ENCODE peak calls at places on chromosomes 1 and 21, in five cellular contexts. O, P, V, D and J are unnamed samples.

GRCh38 chr1:201917362-201918033 is 28.8 kb downstream of the SHISA4 start:
- DNase-seq in P (no peak), D (no peak), O (no peak), V (no peak), J (no peak)

GRCh38 chr1:32881871-32882850 is 4.1 kb upstream of the HPCA start:
- DNase-seq in D (peak; percentile 53), V (no peak), O (no peak), P (no peak), J (no peak)

GRCh38 chr1:204282801-204283200 is 69.0 kb upstream of the GOLT1A start:
- DNase-seq in D (no peak), P (no peak), O (no peak), V (no peak), J (no peak)

GRCh38 chr21:16587671-16588379 is 858.0 kb downstream of the USP25 start:
- DNase-seq in V (no peak), O (no peak), D (peak; percentile 52), P (no peak), J (no peak)

GRCh38 chr1:48057249-48057648 is 60.1 kb upstream of the TRABD2B start:
- DNase-seq in V (no peak), O (no peak), P (no peak), D (no peak), J (no peak)

GRCh38 chr1:90561926-90562325 is 155.2 kb downstream of the BARHL2 start:
- DNase-seq in O (no peak), V (no peak), P (no peak), D (no peak), J (no peak)

GRCh38 chr21:43192501-43193081 is 23.8 kb downstream of the CRYAA start:
- DNase-seq in D (no peak), P (no peak), V (no peak), O (no peak), J (no peak)

GRCh38 chr1:47537268-47537667 is 99.4 kb downstream of the FOXD2 start:
- DNase-seq in D (no peak), P (no peak), O (no peak), V (no peak), J (no peak)

GRCh38 chr1:1307261-1307907 is 346 bp downstream of the ACAP3 start:
- DNase-seq in P (no peak), V (no peak), O (no peak), D (no peak), J (no peak)

GRCh38 chr1:110309768-110310167 is 29.4 kb upstream of the RBM15 start:
- DNase-seq in O (no peak), P (no peak), V (no peak), D (no peak), J (no peak)

GRCh38 chr1:10210841-10211804 is 753 bp downstream of the KIF1B start:
- DNase-seq in V (peak; percentile 77), D (peak; percentile 76), O (peak; percentile 32), P (no peak), J (peak; percentile 31)

GRCh38 chr1:199447906-199448305 is 579.6 kb upstream of the NR5A2 start:
- DNase-seq in V (no peak), D (no peak), O (no peak), P (no peak), J (no peak)

GRCh38 chr21:33238565-33239255 is 9.0 kb downstream of the IFNAR2 start:
- DNase-seq in P (peak; percentile 76), V (no peak), O (peak; percentile 28), D (no peak), J (no peak)

GRCh38 chr1:105326883-105327282 is 1577.2 kb downstream of the AMY1C start:
- DNase-seq in V (no peak), D (no peak), O (no peak), P (no peak), J (no peak)

GRCh38 chr1:76239470-76239918 is 164.9 kb downstream of the ST6GALNAC3 start:
- DNase-seq in O (no peak), D (no peak), P (no peak), V (no peak), J (no peak)

GRCh38 chr1:222749927-222750326 is 12.9 kb downstream of the FAM177B start:
- DNase-seq in V (no peak), O (no peak), P (no peak), D (peak; percentile 40), J (no peak)

GRCh38 chr1:237309595-237310118 is 267.7 kb downstream of the RYR2 start:
- DNase-seq in P (no peak), O (no peak), D (no peak), V (no peak), J (no peak)

GRCh38 chr1:175629318-175629694 is 114.1 kb downstream of the TNR start:
- DNase-seq in V (no peak), O (no peak), P (no peak), D (no peak), J (no peak)

DNA sequence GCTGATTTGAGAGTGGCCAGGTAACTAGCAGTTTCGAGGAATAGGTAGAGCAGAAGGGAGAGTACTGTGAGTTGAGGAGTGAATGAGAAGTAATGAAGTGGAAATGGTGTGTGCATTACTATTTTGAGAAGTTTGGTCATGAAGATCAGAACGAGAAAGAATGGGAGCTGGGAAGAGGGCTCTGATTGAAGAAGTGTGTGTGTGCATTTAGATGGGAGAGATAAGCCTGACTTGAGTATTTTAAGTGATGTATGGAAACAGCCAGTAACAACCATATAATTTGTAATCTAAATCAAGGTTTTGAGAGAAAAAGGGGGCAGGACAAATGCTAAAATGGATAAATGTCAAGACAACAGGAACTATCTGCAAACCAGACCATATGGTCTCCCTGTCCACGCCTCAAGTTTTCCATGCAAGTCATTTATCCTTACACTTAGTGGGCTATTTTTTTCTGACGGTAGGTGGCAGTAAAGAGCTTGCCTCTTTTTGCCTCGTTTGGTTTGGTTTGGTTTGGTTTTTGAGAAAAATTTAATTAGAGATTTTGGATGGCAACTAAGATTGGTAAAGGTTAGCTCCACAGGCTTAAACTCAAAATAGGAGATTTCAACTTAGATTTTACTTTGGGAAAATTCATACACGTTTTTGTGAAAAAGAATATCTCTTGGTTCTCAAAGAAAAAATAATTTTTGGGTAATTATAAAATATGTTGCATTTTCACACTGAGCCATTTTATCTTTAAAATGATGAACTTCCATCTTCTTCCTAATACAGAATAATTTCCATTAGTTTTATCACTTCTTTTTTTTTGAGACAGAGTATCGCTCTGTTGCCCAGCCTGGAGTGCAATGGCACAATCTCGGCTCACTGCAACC is 9.5 kb upstream of the B3GALNT2 start:
- DNase-seq in P (no peak), O (no peak), D (peak; percentile 55), V (peak; percentile 69), J (no peak)
- TF ChIP-seq TAF1 in P (no peak), O (no peak), D (no peak), V (no peak), J (no peak)

GRCh38 chr1:187038789-187039188 is 210.0 kb downstream of the PLA2G4A start:
- DNase-seq in P (no peak), D (no peak), V (no peak), O (no peak), J (no peak)
- TF ChIP-seq TAF1 in P (no peak), D (no peak), V (no peak), O (no peak), J (no peak)

GRCh38 chr1:221098462-221099406 is 219.5 kb downstream of the HLX start:
- DNase-seq in V (no peak), D (no peak), O (no peak), P (no peak), J (no peak)

GRCh38 chr1:221093903-221094865 is 214.9 kb downstream of the HLX start:
- DNase-seq in P (no peak), O (no peak), V (no peak), D (peak; percentile 46), J (no peak)

GRCh38 chr1:221099747-221100146 is 220.5 kb downstream of the HLX start:
- DNase-seq in D (no peak), O (no peak), V (no peak), P (no peak), J (no peak)

GRCh38 chr1:221100196-221100950 is 221.1 kb downstream of the HLX start:
- DNase-seq in P (no peak), V (no peak), O (no peak), D (no peak), J (no peak)

DNA sequence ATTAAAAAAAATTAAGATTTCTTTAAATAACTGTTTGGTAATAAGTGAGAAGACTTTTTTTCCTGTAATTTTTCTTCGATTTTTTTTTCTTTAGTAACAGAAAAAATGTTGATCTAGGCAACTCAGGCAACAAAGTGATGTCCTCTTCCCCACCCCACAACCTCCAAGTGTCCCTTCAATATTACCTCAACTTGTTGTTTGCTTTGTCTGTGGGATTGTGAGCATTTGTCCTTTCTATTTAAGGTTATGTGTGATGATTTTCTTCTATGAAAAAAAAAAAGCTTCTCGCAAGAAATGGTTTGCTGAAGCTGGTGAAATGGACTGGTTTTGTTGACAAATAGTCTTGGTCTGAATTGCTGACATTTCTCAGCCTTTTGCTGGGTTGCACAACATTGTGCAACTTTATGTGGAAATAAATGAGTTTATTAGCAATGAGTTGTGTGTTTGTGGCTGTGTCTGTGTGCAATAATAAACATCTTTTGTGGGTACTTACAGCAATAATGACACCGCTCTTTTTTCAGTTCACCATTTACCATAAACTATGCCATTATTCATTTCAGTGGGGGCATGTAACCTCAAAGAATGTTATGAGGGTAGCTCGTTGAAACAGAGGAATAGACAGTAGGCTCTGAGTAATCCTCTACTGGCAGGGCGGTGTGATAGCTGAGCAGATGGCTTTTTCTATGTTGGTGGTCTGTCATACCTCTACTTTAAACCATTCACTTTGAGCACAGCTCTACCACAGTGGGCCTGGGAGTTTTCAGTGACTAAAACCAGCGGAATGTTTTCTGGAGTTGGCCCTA is 218.4 kb downstream of the HLX start:
- DNase-seq in P (no peak), O (no peak), V (no peak), D (no peak), J (no peak)
- TF ChIP-seq TAF1 in P (no peak), O (no peak), V (no peak), D (no peak), J (no peak)

GRCh38 chr1:15886613-15887167 is 39.2 kb downstream of the SPEN start:
- DNase-seq in P (no peak), O (no peak), V (no peak), D (no peak), J (no peak)

GRCh38 chr1:15885269-15885668 is 37.8 kb downstream of the SPEN start:
- DNase-seq in V (no peak), D (no peak), O (no peak), P (no peak), J (no peak)

GRCh38 chr1:15884477-15884876 is 37.0 kb downstream of the SPEN start:
- DNase-seq in D (no peak), V (no peak), O (no peak), P (no peak), J (no peak)

GRCh38 chr1:15883326-15883725 is 35.8 kb downstream of the SPEN start:
- DNase-seq in V (no peak), P (no peak), O (no peak), D (no peak), J (no peak)

DNA sequence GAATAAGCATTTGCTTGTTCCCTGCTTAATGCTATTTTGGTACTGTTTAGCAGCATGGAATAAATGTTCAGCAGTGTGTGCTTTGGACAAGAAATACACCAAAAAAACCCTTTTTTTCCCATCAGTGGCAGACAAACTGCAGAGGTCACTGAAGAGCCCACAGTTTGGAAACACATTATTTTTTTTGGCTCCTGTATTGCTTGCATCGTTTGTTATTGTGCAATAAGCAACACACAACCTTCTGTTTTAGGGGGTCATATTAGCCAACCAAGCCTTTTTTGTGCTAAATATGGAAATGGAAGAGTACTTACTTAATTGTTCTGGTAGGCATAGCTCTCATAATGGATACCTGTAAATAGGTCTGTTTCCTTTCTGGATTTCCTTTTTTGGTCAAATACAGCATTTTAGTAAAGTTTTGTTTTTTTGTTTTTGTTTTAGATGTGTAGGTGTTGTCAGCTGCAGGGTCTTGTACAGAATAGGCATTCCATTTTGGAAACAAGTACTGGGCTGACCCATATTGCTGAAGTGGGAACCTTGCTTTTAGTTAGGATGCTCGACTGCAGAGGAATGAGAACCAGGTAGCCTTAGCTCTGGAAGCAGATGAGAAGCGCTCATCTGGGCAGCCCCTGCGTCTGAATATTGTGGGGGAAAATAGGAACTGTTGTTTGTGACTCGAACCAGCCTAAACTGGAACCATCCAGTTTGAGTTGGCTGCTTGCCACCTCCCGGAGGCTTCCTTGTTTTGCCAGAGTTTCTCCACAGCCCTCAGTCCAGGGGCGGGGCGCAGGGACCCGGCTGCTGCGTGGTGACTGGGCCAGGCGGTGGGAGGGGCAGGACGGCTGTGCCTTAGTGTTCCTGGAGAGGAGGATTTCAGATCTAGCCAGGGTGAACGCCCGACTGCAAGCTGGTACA is 38.5 kb downstream of the SPEN start:
- DNase-seq in D (peak; percentile 91), V (peak; percentile 88), P (peak; percentile 36), O (no peak), J (no peak)
- TF ChIP-seq TAF1 in D (peak; percentile 73), V (no peak), P (no peak), O (no peak), J (no peak)